ENCODE peak calls at places on chromosomes 16 and 17, in ten cellular contexts. S, X, B, D, J, A, G, Z, R and Y are unnamed samples.
A peak's percentile ranks its signal among the peaks of the same experiment; 100 is the strongest.

GRCh38 chr16:19699472-19699871 is 18.6 kb downstream of the KNOP1 start:
- DNase-seq in S (no peak), X (no peak), B (no peak), D (no peak), J (no peak), A (no peak), G (no peak), Z (no peak), R (no peak), Y (no peak)

GRCh38 chr17:27224526-27225315 is 69.2 kb upstream of the WSB1 start:
- DNase-seq in S (no peak), X (no peak), B (peak; percentile 12), D (no peak), J (peak; percentile 30), A (no peak), G (no peak), Z (no peak), R (peak; percentile 56), Y (no peak)

GRCh38 chr17:9676742-9677387 is 31.5 kb downstream of the USP43 start:
- DNase-seq in S (no peak), X (no peak), B (peak; percentile 8), D (no peak), J (peak; percentile 37), A (peak; percentile 12), G (peak; percentile 52), Z (no peak), R (peak; percentile 89), Y (peak; percentile 15)

GRCh38 chr16:1668612-1669319 is 9.3 kb upstream of the JPT2 start:
- DNase-seq in S (no peak), X (no peak), B (no peak), D (no peak), J (no peak), A (no peak), G (no peak), Z (no peak), R (no peak), Y (no peak)

GRCh38 chr16:75754126-75754525 is 27.8 kb upstream of the CPHXL start:
- DNase-seq in S (no peak), X (no peak), B (peak; percentile 95), D (peak; percentile 30), J (peak; percentile 18), A (peak; percentile 45), G (peak; percentile 25), Z (no peak), R (peak; percentile 48), Y (no peak)

GRCh38 chr16:85593503-85594195 is 19.5 kb upstream of the GSE1 start:
- DNase-seq in S (peak; percentile 35), X (no peak), B (no peak), D (no peak), J (no peak), A (no peak), G (no peak), Z (no peak), R (no peak), Y (no peak)

GRCh38 chr17:81991684-81992513 is 14.5 kb downstream of the ASPSCR1 start:
- DNase-seq in S (no peak), X (no peak), B (peak; percentile 94), D (peak; percentile 53), J (peak; percentile 76), A (peak; percentile 31), G (peak; percentile 72), Z (no peak), R (peak; percentile 22), Y (no peak)

GRCh38 chr16:35391328-35391727 is 1931.9 kb downstream of the TP53TG3F start:
- DNase-seq in S (no peak), X (peak; percentile 18), B (no peak), D (peak; percentile 34), J (peak; percentile 9), A (peak; percentile 23), G (peak; percentile 33), Z (no peak), R (peak; percentile 20), Y (no peak)

GRCh38 chr17:58331815-58332719 is 3.5 kb upstream of the TSPOAP1 start:
- DNase-seq in S (no peak), X (peak; percentile 93), B (peak; percentile 74), D (no peak), J (no peak), A (no peak), G (no peak), Z (peak; percentile 77), R (no peak), Y (peak; percentile 81)

GRCh38 chr16:70728145-70728544 is 42.3 kb upstream of the MTSS2 start:
- DNase-seq in S (no peak), X (no peak), B (no peak), D (no peak), J (no peak), A (no peak), G (no peak), Z (no peak), R (no peak), Y (no peak)

GRCh38 chr16:30924797-30925645 is 1.6 kb downstream of the FBXL19 start:
- DNase-seq in S (no peak), X (no peak), B (no peak), D (no peak), J (no peak), A (no peak), G (no peak), Z (no peak), R (no peak), Y (no peak)

GRCh38 chr16:78455861-78456260 is 356.4 kb downstream of the WWOX start:
- DNase-seq in S (no peak), X (no peak), B (no peak), D (no peak), J (no peak), A (no peak), G (no peak), Z (no peak), R (no peak), Y (no peak)

GRCh38 chr16:1137604-1138003 is 15.3 kb upstream of the CACNA1H start:
- DNase-seq in S (no peak), X (no peak), B (no peak), D (no peak), J (no peak), A (peak; percentile 57), G (peak; percentile 34), Z (no peak), R (peak; percentile 72), Y (no peak)

GRCh38 chr16:57666353-57667068 is 1.6 kb upstream of the ADGRG3 start:
- DNase-seq in S (no peak), X (no peak), B (no peak), D (no peak), J (no peak), A (no peak), G (no peak), Z (no peak), R (no peak), Y (no peak)

GRCh38 chr17:80751460-80752368 is 207.1 kb downstream of the RPTOR start:
- DNase-seq in S (no peak), X (no peak), B (no peak), D (peak; percentile 82), J (peak; percentile 81), A (peak; percentile 58), G (peak; percentile 96), Z (no peak), R (peak; percentile 78), Y (no peak)

GRCh38 chr17:69317625-69318024 is 9.3 kb downstream of the ABCA5 start:
- DNase-seq in S (no peak), X (no peak), B (no peak), D (no peak), J (no peak), A (no peak), G (no peak), Z (no peak), R (no peak), Y (no peak)

GRCh38 chr17:34276826-34277225 is 6.8 kb downstream of the CCL7 start:
- DNase-seq in S (no peak), X (no peak), B (no peak), D (no peak), J (no peak), A (no peak), G (no peak), Z (no peak), R (no peak), Y (no peak)

GRCh38 chr17:70938311-70938710 is 769.0 kb downstream of the KCNJ2 start:
- DNase-seq in S (no peak), X (no peak), B (no peak), D (no peak), J (no peak), A (no peak), G (no peak), Z (no peak), R (no peak), Y (no peak)